ENCODE peak calls at places on chromosome 21, in five cellular contexts. One of them, this sample, is unnamed.

GRCh38 chr21:17488620-17489019 is 24.2 kb upstream of the CXADR start:
- DNase-seq in progenitor cell of endocrine pancreas: no peak
- DNase-seq in foreskin fibroblast: no peak
- DNase-seq in bronchial epithelial cell: no peak
- DNase-seq in esophagus muscularis mucosa: no peak
- DNase-seq in this sample: no peak

GRCh38 chr21:28781602-28782274 is 210.9 kb downstream of the LTN1 start:
- DNase-seq in progenitor cell of endocrine pancreas: no peak
- DNase-seq in foreskin fibroblast: peak
- DNase-seq in bronchial epithelial cell: peak
- DNase-seq in esophagus muscularis mucosa: no peak
- DNase-seq in this sample: no peak

GRCh38 chr21:42373181-42373907 is 7.0 kb upstream of the TFF1 start:
- DNase-seq in progenitor cell of endocrine pancreas: no peak
- DNase-seq in foreskin fibroblast: no peak
- DNase-seq in bronchial epithelial cell: no peak
- DNase-seq in esophagus muscularis mucosa: no peak
- DNase-seq in this sample: no peak

GRCh38 chr21:36966846-36967657 is 583 bp upstream of the HLCS start:
- DNase-seq in progenitor cell of endocrine pancreas: no peak
- DNase-seq in foreskin fibroblast: peak
- DNase-seq in bronchial epithelial cell: no peak
- DNase-seq in esophagus muscularis mucosa: no peak
- DNase-seq in this sample: no peak

GRCh38 chr21:42404534-42404933 is 832 bp downstream of the UBASH3A start:
- DNase-seq in progenitor cell of endocrine pancreas: no peak
- DNase-seq in foreskin fibroblast: no peak
- DNase-seq in bronchial epithelial cell: no peak
- DNase-seq in esophagus muscularis mucosa: no peak
- DNase-seq in this sample: no peak

GRCh38 chr21:29219165-29219770 is 79.5 kb upstream of the BACH1 start:
- DNase-seq in progenitor cell of endocrine pancreas: no peak
- DNase-seq in foreskin fibroblast: peak
- DNase-seq in bronchial epithelial cell: no peak
- DNase-seq in esophagus muscularis mucosa: no peak
- DNase-seq in this sample: no peak

GRCh38 chr21:43885721-43886120 is 20.7 kb downstream of the AGPAT3 start:
- DNase-seq in progenitor cell of endocrine pancreas: no peak
- DNase-seq in foreskin fibroblast: no peak
- DNase-seq in bronchial epithelial cell: no peak
- DNase-seq in esophagus muscularis mucosa: no peak
- DNase-seq in this sample: no peak

GRCh38 chr21:29146726-29147125 is 16.3 kb downstream of the MAP3K7CL start:
- DNase-seq in progenitor cell of endocrine pancreas: no peak
- DNase-seq in foreskin fibroblast: peak
- DNase-seq in bronchial epithelial cell: no peak
- DNase-seq in esophagus muscularis mucosa: no peak
- DNase-seq in this sample: no peak

GRCh38 chr21:29697555-29698193 is 242.1 kb downstream of the GRIK1 start:
- DNase-seq in progenitor cell of endocrine pancreas: no peak
- DNase-seq in foreskin fibroblast: peak
- DNase-seq in bronchial epithelial cell: no peak
- DNase-seq in esophagus muscularis mucosa: no peak
- DNase-seq in this sample: no peak

GRCh38 chr21:35400233-35400939 is 351.3 kb upstream of the RUNX1 start:
- DNase-seq in progenitor cell of endocrine pancreas: no peak
- DNase-seq in foreskin fibroblast: peak
- DNase-seq in bronchial epithelial cell: peak
- DNase-seq in esophagus muscularis mucosa: no peak
- DNase-seq in this sample: no peak

GRCh38 chr21:39952265-39952664 is 85.0 kb downstream of the PCP4 start:
- DNase-seq in progenitor cell of endocrine pancreas: no peak
- DNase-seq in foreskin fibroblast: no peak
- DNase-seq in bronchial epithelial cell: no peak
- DNase-seq in esophagus muscularis mucosa: no peak
- DNase-seq in this sample: no peak
- TF ChIP-seq CTCF in progenitor cell of endocrine pancreas: no peak
- TF ChIP-seq CTCF in foreskin fibroblast: no peak
- TF ChIP-seq CTCF in bronchial epithelial cell: no peak
- TF ChIP-seq CTCF in esophagus muscularis mucosa: no peak
- TF ChIP-seq CTCF in this sample: no peak

GRCh38 chr21:31450971-31451370 is 106.9 kb upstream of the TIAM1 start:
- DNase-seq in progenitor cell of endocrine pancreas: no peak
- DNase-seq in foreskin fibroblast: no peak
- DNase-seq in bronchial epithelial cell: no peak
- DNase-seq in esophagus muscularis mucosa: no peak
- DNase-seq in this sample: no peak
- TF ChIP-seq CTCF in progenitor cell of endocrine pancreas: no peak
- TF ChIP-seq CTCF in foreskin fibroblast: no peak
- TF ChIP-seq CTCF in bronchial epithelial cell: no peak
- TF ChIP-seq CTCF in esophagus muscularis mucosa: no peak
- TF ChIP-seq CTCF in this sample: no peak

GRCh38 chr21:27219068-27219467 is 252.2 kb upstream of the ADAMTS5 start:
- DNase-seq in progenitor cell of endocrine pancreas: no peak
- DNase-seq in foreskin fibroblast: peak
- DNase-seq in bronchial epithelial cell: peak
- DNase-seq in esophagus muscularis mucosa: no peak
- DNase-seq in this sample: no peak

GRCh38 chr21:27212444-27212843 is 245.6 kb upstream of the ADAMTS5 start:
- DNase-seq in progenitor cell of endocrine pancreas: no peak
- DNase-seq in foreskin fibroblast: no peak
- DNase-seq in bronchial epithelial cell: no peak
- DNase-seq in esophagus muscularis mucosa: no peak
- DNase-seq in this sample: no peak

DNA sequence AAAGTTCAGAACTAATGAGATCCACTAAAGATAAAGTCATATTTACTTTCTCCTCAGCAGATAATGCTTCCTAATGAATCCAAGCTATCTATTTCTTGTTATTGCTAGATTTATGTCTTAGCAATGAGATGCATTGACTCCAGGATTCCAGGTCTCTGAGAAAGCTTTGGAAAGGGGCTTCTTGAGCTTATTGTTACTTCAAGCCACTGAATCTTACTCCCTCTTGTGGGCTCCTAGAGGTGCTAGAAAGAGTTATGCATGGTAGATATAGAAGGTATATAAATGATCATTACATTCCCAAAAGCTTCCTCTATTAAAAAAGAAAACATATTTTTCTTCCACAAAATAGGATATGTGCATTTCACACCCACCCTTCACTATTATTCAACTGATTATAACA is 246.4 kb upstream of the ADAMTS5 start:
- DNase-seq in progenitor cell of endocrine pancreas: no peak
- DNase-seq in foreskin fibroblast: peak
- DNase-seq in bronchial epithelial cell: peak
- DNase-seq in esophagus muscularis mucosa: no peak
- DNase-seq in this sample: no peak
- TF ChIP-seq CTCF in progenitor cell of endocrine pancreas: peak
- TF ChIP-seq CTCF in foreskin fibroblast: peak
- TF ChIP-seq CTCF in bronchial epithelial cell: no peak
- TF ChIP-seq CTCF in esophagus muscularis mucosa: peak
- TF ChIP-seq CTCF in this sample: no peak

GRCh38 chr21:40015818-40016217 is 148.6 kb downstream of the PCP4 start:
- DNase-seq in progenitor cell of endocrine pancreas: no peak
- DNase-seq in foreskin fibroblast: no peak
- DNase-seq in bronchial epithelial cell: no peak
- DNase-seq in esophagus muscularis mucosa: no peak
- DNase-seq in this sample: no peak
- TF ChIP-seq CTCF in progenitor cell of endocrine pancreas: no peak
- TF ChIP-seq CTCF in foreskin fibroblast: no peak
- TF ChIP-seq CTCF in bronchial epithelial cell: no peak
- TF ChIP-seq CTCF in esophagus muscularis mucosa: no peak
- TF ChIP-seq CTCF in this sample: no peak

DNA sequence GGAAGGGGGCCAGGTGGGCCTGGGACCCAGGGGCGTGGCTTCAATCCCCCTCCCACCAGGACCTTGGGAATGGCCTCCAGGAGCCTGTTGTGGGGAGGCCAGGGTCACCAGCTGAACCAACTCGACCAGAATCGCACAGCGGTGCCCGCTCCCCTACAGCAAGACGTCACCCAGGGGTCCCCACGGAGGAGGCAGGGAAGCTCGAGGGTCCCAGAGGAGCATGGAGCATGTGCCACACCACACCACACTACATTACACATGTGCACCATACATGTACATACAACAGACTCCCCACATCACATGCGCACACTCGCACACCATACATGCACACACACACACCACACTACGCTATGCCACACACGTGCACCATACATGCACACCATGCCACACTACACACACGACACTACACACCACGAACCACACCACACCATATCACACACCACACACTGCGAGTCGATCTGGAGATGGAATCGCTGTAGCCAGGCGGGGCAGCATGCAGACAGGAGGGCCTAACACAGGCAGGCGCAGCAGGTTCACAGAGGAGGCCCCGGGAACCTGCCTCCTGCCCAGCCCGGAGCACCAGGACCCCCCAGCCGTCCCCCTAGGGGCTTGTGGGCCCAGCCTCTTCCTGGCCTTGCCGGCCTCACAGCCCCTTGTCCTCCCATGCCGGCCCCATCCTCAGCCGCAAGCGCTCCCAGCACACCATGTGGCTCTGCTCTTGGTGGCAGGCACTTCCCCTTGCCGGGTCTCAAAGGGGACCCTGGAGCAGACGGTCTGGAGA is 596 bp downstream of the ITGB2 start:
- DNase-seq in progenitor cell of endocrine pancreas: no peak
- DNase-seq in foreskin fibroblast: no peak
- DNase-seq in bronchial epithelial cell: no peak
- DNase-seq in esophagus muscularis mucosa: no peak
- DNase-seq in this sample: no peak
- TF ChIP-seq CTCF in progenitor cell of endocrine pancreas: no peak
- TF ChIP-seq CTCF in foreskin fibroblast: no peak
- TF ChIP-seq CTCF in bronchial epithelial cell: no peak
- TF ChIP-seq CTCF in esophagus muscularis mucosa: no peak
- TF ChIP-seq CTCF in this sample: no peak

GRCh38 chr21:46421191-46421750 is 37.4 kb upstream of the DIP2A start:
- DNase-seq in progenitor cell of endocrine pancreas: no peak
- DNase-seq in foreskin fibroblast: no peak
- DNase-seq in bronchial epithelial cell: no peak
- DNase-seq in esophagus muscularis mucosa: no peak
- DNase-seq in this sample: no peak

GRCh38 chr21:46422636-46423241 is 36.0 kb upstream of the DIP2A start:
- DNase-seq in progenitor cell of endocrine pancreas: no peak
- DNase-seq in foreskin fibroblast: no peak
- DNase-seq in bronchial epithelial cell: no peak
- DNase-seq in esophagus muscularis mucosa: no peak
- DNase-seq in this sample: no peak

GRCh38 chr21:46423546-46424061 is 35.1 kb upstream of the DIP2A start:
- DNase-seq in progenitor cell of endocrine pancreas: no peak
- DNase-seq in foreskin fibroblast: no peak
- DNase-seq in bronchial epithelial cell: no peak
- DNase-seq in esophagus muscularis mucosa: no peak
- DNase-seq in this sample: no peak

GRCh38 chr21:46420241-46421190 is 38.2 kb upstream of the DIP2A start:
- DNase-seq in progenitor cell of endocrine pancreas: no peak
- DNase-seq in foreskin fibroblast: peak
- DNase-seq in bronchial epithelial cell: no peak
- DNase-seq in esophagus muscularis mucosa: no peak
- DNase-seq in this sample: no peak

GRCh38 chr21:46421756-46422555 is 36.7 kb upstream of the DIP2A start:
- DNase-seq in progenitor cell of endocrine pancreas: no peak
- DNase-seq in foreskin fibroblast: no peak
- DNase-seq in bronchial epithelial cell: no peak
- DNase-seq in esophagus muscularis mucosa: no peak
- DNase-seq in this sample: no peak
- TF ChIP-seq CTCF in progenitor cell of endocrine pancreas: no peak
- TF ChIP-seq CTCF in foreskin fibroblast: no peak
- TF ChIP-seq CTCF in bronchial epithelial cell: no peak
- TF ChIP-seq CTCF in esophagus muscularis mucosa: no peak
- TF ChIP-seq CTCF in this sample: no peak

GRCh38 chr21:31346256-31346821 is 2.3 kb upstream of the TIAM1 start:
- DNase-seq in progenitor cell of endocrine pancreas: no peak
- DNase-seq in foreskin fibroblast: no peak
- DNase-seq in bronchial epithelial cell: no peak
- DNase-seq in esophagus muscularis mucosa: no peak
- DNase-seq in this sample: no peak

GRCh38 chr21:31348188-31348587 is 4.1 kb upstream of the TIAM1 start:
- DNase-seq in progenitor cell of endocrine pancreas: no peak
- DNase-seq in foreskin fibroblast: no peak
- DNase-seq in bronchial epithelial cell: no peak
- DNase-seq in esophagus muscularis mucosa: no peak
- DNase-seq in this sample: no peak

GRCh38 chr21:31349208-31349607 is 5.1 kb upstream of the TIAM1 start:
- DNase-seq in progenitor cell of endocrine pancreas: no peak
- DNase-seq in foreskin fibroblast: no peak
- DNase-seq in bronchial epithelial cell: no peak
- DNase-seq in esophagus muscularis mucosa: no peak
- DNase-seq in this sample: no peak

GRCh38 chr21:31343680-31344480 is at the start of gene TIAM1:
- DNase-seq in progenitor cell of endocrine pancreas: peak
- DNase-seq in foreskin fibroblast: peak
- DNase-seq in bronchial epithelial cell: peak
- DNase-seq in esophagus muscularis mucosa: peak
- DNase-seq in this sample: peak

GRCh38 chr21:31347435-31348032 is 3.5 kb upstream of the TIAM1 start:
- DNase-seq in progenitor cell of endocrine pancreas: no peak
- DNase-seq in foreskin fibroblast: peak
- DNase-seq in bronchial epithelial cell: peak
- DNase-seq in esophagus muscularis mucosa: no peak
- DNase-seq in this sample: no peak
- TF ChIP-seq CTCF in progenitor cell of endocrine pancreas: peak
- TF ChIP-seq CTCF in foreskin fibroblast: no peak
- TF ChIP-seq CTCF in bronchial epithelial cell: peak
- TF ChIP-seq CTCF in esophagus muscularis mucosa: no peak
- TF ChIP-seq CTCF in this sample: no peak

GRCh38 chr21:15793547-15794235 is 63.9 kb downstream of the USP25 start:
- DNase-seq in progenitor cell of endocrine pancreas: no peak
- DNase-seq in foreskin fibroblast: peak
- DNase-seq in bronchial epithelial cell: no peak
- DNase-seq in esophagus muscularis mucosa: no peak
- DNase-seq in this sample: no peak

GRCh38 chr21:15795533-15795932 is 65.8 kb downstream of the USP25 start:
- DNase-seq in progenitor cell of endocrine pancreas: no peak
- DNase-seq in foreskin fibroblast: no peak
- DNase-seq in bronchial epithelial cell: no peak
- DNase-seq in esophagus muscularis mucosa: no peak
- DNase-seq in this sample: no peak

GRCh38 chr21:15797577-15798363 is 68.0 kb downstream of the USP25 start:
- DNase-seq in progenitor cell of endocrine pancreas: no peak
- DNase-seq in foreskin fibroblast: no peak
- DNase-seq in bronchial epithelial cell: no peak
- DNase-seq in esophagus muscularis mucosa: no peak
- DNase-seq in this sample: no peak

GRCh38 chr21:15793109-15793508 is 63.3 kb downstream of the USP25 start:
- DNase-seq in progenitor cell of endocrine pancreas: no peak
- DNase-seq in foreskin fibroblast: no peak
- DNase-seq in bronchial epithelial cell: no peak
- DNase-seq in esophagus muscularis mucosa: no peak
- DNase-seq in this sample: no peak

DNA sequence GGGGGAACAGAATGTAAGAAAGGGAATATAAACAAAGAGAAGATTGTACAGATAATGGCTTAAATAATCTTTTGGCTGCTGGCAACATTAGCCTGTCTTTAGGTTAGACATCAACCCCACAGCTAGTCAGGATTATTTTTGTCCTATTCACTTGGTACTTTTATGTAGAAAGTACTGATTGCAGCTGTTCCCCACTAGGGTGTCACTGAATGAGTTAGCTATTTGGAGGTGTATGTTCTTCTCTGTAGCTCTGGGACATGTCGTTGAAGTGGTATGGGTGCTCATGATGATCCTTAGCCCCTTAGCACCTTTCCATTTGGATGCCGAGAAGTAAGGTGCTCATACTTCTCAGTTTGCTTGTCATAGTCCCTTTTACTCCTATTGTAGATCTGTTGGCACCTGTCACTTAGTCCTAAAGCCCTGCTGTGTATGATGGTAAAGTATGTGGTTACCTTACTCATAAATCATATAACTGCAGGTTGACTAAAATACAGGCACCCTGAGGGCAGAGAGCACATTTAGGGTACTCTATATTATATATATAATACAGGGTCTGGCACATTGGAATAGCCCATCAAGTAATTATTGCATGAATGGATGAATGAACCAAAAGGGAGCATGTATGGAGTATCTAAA is 64.6 kb downstream of the USP25 start:
- DNase-seq in progenitor cell of endocrine pancreas: no peak
- DNase-seq in foreskin fibroblast: no peak
- DNase-seq in bronchial epithelial cell: no peak
- DNase-seq in esophagus muscularis mucosa: no peak
- DNase-seq in this sample: no peak
- TF ChIP-seq CTCF in progenitor cell of endocrine pancreas: no peak
- TF ChIP-seq CTCF in foreskin fibroblast: no peak
- TF ChIP-seq CTCF in bronchial epithelial cell: no peak
- TF ChIP-seq CTCF in esophagus muscularis mucosa: no peak
- TF ChIP-seq CTCF in this sample: no peak